ENCODE peak calls at places on chromosomes 6 and 20, in nine cellular contexts. G is NCI-H2081, F is nephron progenitor cell, T is NCI-H748 treated with DMSO at 0.1 percent for 48 hours, I is GM13977, M is lower lobe of right lung, B is endothelial cell, R is ureter, W is mucosa of gallbladder. U is an unnamed sample.

GRCh38 chr6:44508646-44509045 is 121.1 kb downstream of the CDC5L start:
- DNase-seq in M (no peak), W (no peak), F (no peak), T (no peak), B (no peak), I (no peak), G (no peak), R (no peak), U (no peak)

GRCh38 chr20:58702161-58702510 is 9.5 kb downstream of the NPEPL1 start:
- DNase-seq in B (no peak), R (no peak), I (no peak), F (no peak), W (no peak), T (no peak), G (no peak), M (no peak), U (no peak)

GRCh38 chr6:134535831-134536230 is 217.9 kb upstream of the SGK1 start:
- DNase-seq in G (no peak), W (no peak), I (no peak), B (no peak), T (no peak), F (no peak), M (no peak), R (no peak), U (no peak)

GRCh38 chr20:38338849-38339520 is 7.3 kb upstream of the LBP start:
- DNase-seq in T (no peak), B (peak; percentile 35), I (no peak), G (no peak), F (no peak), W (no peak), M (no peak), R (no peak), U (no peak)

GRCh38 chr20:59697082-59697481 is 92.7 kb downstream of the PHACTR3 start:
- DNase-seq in T (no peak), W (peak; percentile 81), I (no peak), M (no peak), F (no peak), R (no peak), B (no peak), G (no peak), U (no peak)

GRCh38 chr6:86477510-86478166 is 459.7 kb upstream of the HTR1E start:
- DNase-seq in R (no peak), I (no peak), M (no peak), B (peak; percentile 35), W (no peak), T (peak; percentile 3), F (peak; percentile 5), G (no peak), U (no peak)

GRCh38 chr20:32470025-32470861 is 112.1 kb downstream of the ASXL1 start:
- DNase-seq in B (peak; percentile 92), W (no peak), T (no peak), F (peak; percentile 60), R (no peak), I (peak; percentile 72), G (no peak), M (peak; percentile 77), U (no peak)

GRCh38 chr6:113907107-113907506 is 50.0 kb downstream of the MARCKS start:
- DNase-seq in G (no peak), I (no peak), B (no peak), T (no peak), R (no peak), M (no peak), W (no peak), F (no peak), U (no peak)

GRCh38 chr6:11016452-11016851 is 27.7 kb downstream of the ELOVL2 start:
- DNase-seq in F (no peak), T (no peak), G (no peak), R (no peak), I (no peak), M (no peak), B (no peak), W (no peak), U (no peak)

GRCh38 chr6:62891065-62891647 is 320.1 kb upstream of the FKBP1C start:
- DNase-seq in G (peak; percentile 23), B (no peak), I (no peak), M (no peak), W (no peak), F (no peak), R (no peak), T (peak; percentile 59), U (no peak)

GRCh38 chr6:128826606-128827005 is 56.3 kb upstream of the LAMA2 start:
- DNase-seq in T (no peak), F (no peak), W (no peak), R (no peak), M (no peak), B (no peak), G (no peak), I (no peak), U (no peak)

GRCh38 chr6:75800708-75801505 is 51.9 kb downstream of the MYO6 start:
- DNase-seq in I (no peak), M (no peak), B (no peak), F (no peak), R (no peak), T (no peak), G (no peak), W (no peak), U (no peak)

GRCh38 chr6:97697450-97697849 is 414.4 kb upstream of the MMS22L start:
- DNase-seq in M (no peak), F (no peak), B (no peak), T (no peak), G (no peak), R (no peak), I (no peak), W (no peak), U (no peak)

GRCh38 chr6:19325335-19325789 is 511.8 kb upstream of the ID4 start:
- DNase-seq in I (no peak), M (no peak), R (peak; percentile 43), W (no peak), G (no peak), B (no peak), T (no peak), F (no peak), U (no peak)

GRCh38 chr6:63307581-63308246 is 12.1 kb downstream of the LGSN start:
- DNase-seq in R (no peak), F (no peak), M (no peak), G (peak; percentile 49), B (peak; percentile 8), I (peak; percentile 27), W (no peak), T (peak; percentile 68), U (peak; percentile 26)

GRCh38 chr6:109454483-109455160 is 950 bp downstream of the MICAL1 start:
- DNase-seq in T (peak; percentile 39), I (peak; percentile 80), M (peak; percentile 76), G (no peak), B (no peak), W (peak; percentile 61), F (no peak), R (peak; percentile 75), U (peak; percentile 65)

GRCh38 chr20:56259948-56260347 is 11.4 kb downstream of the MC3R start:
- DNase-seq in I (no peak), B (no peak), W (no peak), R (no peak), F (no peak), M (no peak), G (no peak), T (no peak), U (no peak)

GRCh38 chr6:165222315-165223025 is 86.9 kb downstream of the C6orf118 start:
- DNase-seq in R (no peak), F (no peak), I (no peak), B (no peak), T (no peak), W (no peak), M (no peak), G (no peak), U (no peak)

GRCh38 chr20:15113374-15113773 is 776.0 kb upstream of the FLRT3 start:
- DNase-seq in F (no peak), T (no peak), G (no peak), R (no peak), I (no peak), B (no peak), W (no peak), M (no peak), U (no peak)

GRCh38 chr20:59646487-59646886 is 42.1 kb downstream of the PHACTR3 start:
- DNase-seq in G (no peak), I (no peak), F (no peak), R (no peak), B (no peak), M (no peak), T (no peak), W (no peak), U (no peak)

GRCh38 chr6:87391334-87391733 is 16.4 kb upstream of the CFAP206 start:
- DNase-seq in W (no peak), F (peak; percentile 16), I (peak; percentile 38), T (peak; percentile 66), G (peak; percentile 47), B (peak; percentile 48), R (no peak), M (no peak), U (no peak)

GRCh38 chr6:168290095-168290494 is 29.5 kb downstream of the DACT2 start:
- DNase-seq in G (no peak), R (no peak), F (no peak), M (no peak), B (no peak), W (no peak), T (no peak), I (no peak), U (no peak)

GRCh38 chr6:53233309-53233708 is 84.7 kb upstream of the GCM1 start:
- DNase-seq in R (no peak), B (no peak), G (no peak), M (no peak), F (no peak), W (no peak), I (no peak), T (no peak), U (no peak)